ENCODE peak calls at places on chromosomes 5 and 9, in four cellular contexts. V is K562, T is A549, W is SK-N-SH. J is an unnamed sample.
A peak's percentile ranks its signal among the peaks of the same experiment; 100 is the strongest.

GRCh38 chr5:95738069-95738468 is 6.9 kb downstream of the RHOBTB3 start:
- DNase-seq in V (no peak), T (no peak), W (no peak), J (no peak)

GRCh38 chr9:133526721-133527321 is 2.1 kb upstream of the MYMK start:
- DNase-seq in V (no peak), T (no peak), W (no peak), J (no peak)

GRCh38 chr9:4207881-4208615 is 91.8 kb downstream of the GLIS3 start:
- DNase-seq in V (no peak), T (no peak), W (no peak), J (peak; percentile 61)

GRCh38 chr9:75105019-75105540 is 16.8 kb downstream of the OSTF1 start:
- DNase-seq in V (no peak), T (no peak), W (no peak), J (no peak)

GRCh38 chr9:90300901-90301688 is 341.5 kb downstream of the DIRAS2 start:
- DNase-seq in V (no peak), T (peak; percentile 90), W (peak; percentile 58), J (peak; percentile 91)

GRCh38 chr9:12882430-12882829 is 107.6 kb downstream of the LURAP1L start:
- DNase-seq in V (no peak), T (no peak), W (no peak), J (peak; percentile 72)

GRCh38 chr9:27368317-27368985 is 71.5 kb upstream of the EQTN start:
- DNase-seq in V (no peak), T (no peak), W (no peak), J (no peak)

GRCh38 chr9:4741365-4742031 is 496 bp upstream of the AK3 start:
- DNase-seq in V (peak; percentile 38), T (no peak), W (no peak), J (no peak)

GRCh38 chr9:32260481-32260880 is 124.0 kb upstream of the ACO1 start:
- DNase-seq in V (no peak), T (no peak), W (no peak), J (no peak)

GRCh38 chr5:109610581-109610980 is 79.1 kb upstream of the MAN2A1 start:
- DNase-seq in V (no peak), T (no peak), W (no peak), J (no peak)

GRCh38 chr9:110287289-110287680 is 31.0 kb upstream of the TXN start:
- DNase-seq in V (no peak), T (no peak), W (no peak), J (no peak)

GRCh38 chr5:172093559-172093958 is 87.1 kb upstream of the FBXW11 start:
- DNase-seq in V (no peak), T (no peak), W (no peak), J (no peak)

GRCh38 chr5:146890073-146890472 is 11.5 kb upstream of the PPP2R2B start:
- DNase-seq in V (no peak), T (no peak), W (no peak), J (no peak)

GRCh38 chr5:139584137-139584536 is 23.0 kb downstream of the UBE2D2 start:
- DNase-seq in V (no peak), T (no peak), W (no peak), J (no peak)

GRCh38 chr5:121366515-121366914 is 485.2 kb upstream of the FTMT start:
- DNase-seq in V (no peak), T (peak; percentile 49), W (no peak), J (peak; percentile 80)

GRCh38 chr9:106862115-106862945 is 636 bp upstream of the ZNF462 start:
- DNase-seq in V (no peak), T (peak; percentile 43), W (peak; percentile 73), J (peak; percentile 52)

GRCh38 chr5:66012271-66012670 is 85.9 kb downstream of the ERBIN start:
- DNase-seq in V (no peak), T (no peak), W (no peak), J (no peak)

GRCh38 chr5:75279324-75279723 is 42.6 kb upstream of the ANKRD31 start:
- DNase-seq in V (no peak), T (no peak), W (no peak), J (no peak)

GRCh38 chr5:75282581-75282980 is 45.9 kb upstream of the ANKRD31 start:
- DNase-seq in V (no peak), T (no peak), W (no peak), J (no peak)

GRCh38 chr5:75286211-75286773 is 49.6 kb upstream of the ANKRD31 start:
- DNase-seq in V (no peak), T (no peak), W (no peak), J (no peak)

GRCh38 chr5:75277463-75277862 is 40.8 kb upstream of the ANKRD31 start:
- DNase-seq in V (no peak), T (no peak), W (no peak), J (no peak)

DNA sequence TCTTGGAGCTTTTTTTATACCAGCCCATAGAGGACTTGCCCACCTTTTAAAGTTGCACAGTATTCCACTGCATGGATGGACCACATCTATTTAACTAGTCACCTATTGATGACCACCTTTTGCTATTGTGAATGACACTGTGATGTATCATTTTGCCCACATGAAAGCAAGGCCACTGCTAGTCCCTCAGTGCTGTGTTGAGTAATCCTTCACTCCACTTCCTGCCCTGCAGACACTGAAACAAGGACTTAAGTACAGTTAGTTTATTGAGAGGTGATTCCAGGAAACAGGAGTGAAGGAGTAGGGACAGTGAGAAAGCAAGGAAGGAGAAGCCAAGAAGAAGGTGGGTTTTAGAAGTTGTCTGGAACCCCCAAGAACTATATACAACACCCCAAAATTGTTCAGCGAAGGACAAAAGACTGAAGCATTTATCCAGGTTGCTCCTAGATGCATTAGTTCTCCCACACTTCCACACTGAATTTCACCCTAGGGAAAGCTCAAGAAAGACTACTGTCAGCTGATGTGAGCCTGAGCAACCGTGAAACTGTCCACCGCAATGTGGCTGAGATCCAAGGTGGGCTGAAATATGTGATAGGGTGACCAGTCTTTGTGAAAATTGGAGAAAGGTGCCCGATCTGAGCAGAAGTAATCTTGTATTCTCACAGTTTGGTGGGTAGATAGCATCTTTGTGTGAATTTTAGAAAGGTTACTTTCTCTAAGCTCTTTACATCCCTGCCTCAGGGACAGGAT is 45.2 kb upstream of the ANKRD31 start:
- DNase-seq in V (no peak), T (no peak), W (no peak), J (peak; percentile 4)
- TF ChIP-seq RCOR1 in V (no peak), T (no peak), W (no peak), J (no peak)

GRCh38 chr5:82405166-82405565 is 127.0 kb upstream of the RPS23 start:
- DNase-seq in V (no peak), T (no peak), W (no peak), J (peak; percentile 87)
- TF ChIP-seq RCOR1 in V (no peak), T (no peak), W (no peak), J (no peak)

DNA sequence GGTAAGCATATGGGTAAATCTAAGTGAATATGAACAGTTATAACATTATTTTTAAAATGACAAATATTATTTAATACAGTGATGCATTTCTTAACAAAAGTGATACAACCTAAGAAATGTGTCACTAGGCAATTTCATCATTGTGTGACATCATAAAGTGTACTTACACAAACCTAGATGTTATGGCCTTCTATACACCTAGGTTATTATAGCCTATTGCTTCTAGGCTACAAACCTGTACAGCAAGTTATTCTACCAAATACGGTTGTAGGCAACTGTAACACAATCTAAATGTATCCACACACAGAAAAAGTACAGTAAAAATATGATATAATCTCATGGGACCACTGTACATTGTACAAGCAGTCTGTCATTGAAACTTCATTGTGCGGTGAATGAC is 48.3 kb downstream of the STRBP start:
- DNase-seq in V (no peak), T (no peak), W (no peak), J (no peak)
- TF ChIP-seq RCOR1 in V (no peak), T (no peak), W (no peak), J (no peak)

DNA sequence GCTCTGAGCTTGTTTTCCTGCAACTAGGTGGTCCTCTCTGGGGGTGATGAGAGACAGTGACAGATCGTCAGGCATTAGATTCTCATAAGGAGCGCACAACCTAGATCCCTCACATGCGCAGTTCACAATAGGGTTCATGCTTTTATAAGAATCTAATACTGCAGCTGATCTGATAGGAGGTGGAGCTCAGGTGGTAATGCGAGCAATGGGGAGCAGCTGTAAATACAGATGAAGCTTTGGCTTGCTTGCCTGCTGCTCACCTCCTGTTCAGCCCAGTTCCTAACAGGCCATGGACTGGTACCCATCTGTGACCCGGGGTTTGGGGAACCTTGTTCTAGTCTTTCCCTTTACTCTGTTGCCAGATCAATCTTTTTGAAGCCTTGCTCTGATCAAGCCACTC is 89.5 kb upstream of the POU5F2 start:
- DNase-seq in V (no peak), T (no peak), W (no peak), J (no peak)
- TF ChIP-seq RCOR1 in V (no peak), T (no peak), W (no peak), J (no peak)

DNA sequence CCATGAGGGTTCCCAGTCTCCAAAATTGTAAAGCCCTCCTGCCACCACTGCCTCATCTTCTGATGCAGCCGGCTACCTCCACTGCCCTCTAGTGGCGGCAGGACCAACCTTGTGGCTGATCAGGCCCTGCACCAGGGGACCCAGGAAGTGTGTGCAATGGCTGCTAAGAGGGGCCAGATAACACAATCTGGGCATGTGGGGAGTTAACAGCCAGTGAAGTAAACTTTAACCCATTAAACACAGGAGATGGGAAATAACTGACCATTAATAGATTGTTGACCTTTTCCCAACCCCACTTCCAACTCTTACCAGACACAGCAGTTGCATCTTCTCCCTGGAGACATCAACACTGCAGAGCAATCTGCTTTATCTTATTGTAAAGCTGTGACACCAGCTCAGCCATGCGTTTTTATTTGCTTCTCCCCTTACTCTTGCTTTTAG is 63.3 kb downstream of the FREM1 start:
- DNase-seq in V (peak; percentile 58), T (peak; percentile 44), W (peak; percentile 75), J (peak; percentile 17)
- TF ChIP-seq RCOR1 in V (no peak), T (no peak), W (no peak), J (no peak)

GRCh38 chr5:39072915-39073758 is 1.1 kb downstream of the RICTOR start:
- DNase-seq in V (peak; percentile 52), T (peak; percentile 53), W (peak; percentile 68), J (peak; percentile 45)
- TF ChIP-seq RCOR1 in V (no peak), T (no peak), W (no peak), J (no peak)

J was measured in IMR-90.